ENCODE peak calls at places on chromosomes 3 and 15, in five cellular contexts. G is effector memory CD4-positive, alpha-beta T cell; U is lower lobe of right lung; O is esophagus muscularis mucosa; T is OCI-LY7. M is an unnamed sample.

GRCh38 chr15:77036537-77037474 is 34.1 kb downstream of the TSPAN3 start:
- DNase-seq in G (no peak), O (no peak), T (no peak), U (peak; percentile 41), M (no peak)

GRCh38 chr3:138940446-138940845 is 6.5 kb downstream of the FOXL2 start:
- DNase-seq in T (no peak), O (no peak), U (no peak), G (no peak), M (no peak)

GRCh38 chr3:120177907-120178306 is 83.7 kb upstream of the GSK3B start:
- DNase-seq in O (peak; percentile 70), G (no peak), T (no peak), U (no peak), M (no peak)

GRCh38 chr15:98776607-98777281 is 128.4 kb downstream of the IGF1R start:
- DNase-seq in G (no peak), O (no peak), T (no peak), U (peak; percentile 66), M (no peak)

GRCh38 chr3:40869939-40870338 is 329.4 kb upstream of the CTNNB1 start:
- DNase-seq in U (no peak), O (no peak), T (no peak), G (no peak), M (no peak)

GRCh38 chr3:149532463-149533180 is 58.1 kb downstream of the TM4SF4 start:
- DNase-seq in T (no peak), G (no peak), O (no peak), U (no peak), M (no peak)

GRCh38 chr15:25717116-25717755 is 145.9 kb downstream of the ATP10A start:
- DNase-seq in U (no peak), O (no peak), T (no peak), G (no peak), M (no peak)

GRCh38 chr3:142315083-142315482 is 89.7 kb upstream of the GK5 start:
- DNase-seq in G (no peak), T (no peak), O (no peak), U (no peak), M (no peak)

DNA sequence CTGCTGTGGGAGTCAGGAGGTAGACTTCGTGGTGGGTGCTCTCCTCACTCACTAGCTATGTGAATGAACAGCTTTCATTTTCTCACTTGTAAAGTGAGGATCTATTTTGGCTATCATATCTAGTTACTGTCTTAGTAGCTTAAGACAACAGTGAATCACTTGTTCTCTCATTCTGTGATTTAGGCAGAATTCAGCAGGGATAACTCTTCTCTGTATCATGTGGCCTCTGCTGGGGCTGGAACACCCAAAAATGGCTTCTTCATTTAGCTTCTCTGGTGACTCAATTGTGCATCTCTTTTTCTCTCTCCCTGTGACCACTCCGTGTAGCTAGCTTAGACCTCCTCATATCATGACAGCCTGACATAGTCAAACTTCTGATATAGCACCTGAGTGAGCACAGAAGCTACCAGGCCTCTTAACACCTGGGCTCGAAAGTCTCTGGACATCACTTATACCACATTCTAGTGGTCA is 68.4 kb downstream of the BFSP2 start:
- DNase-seq in O (no peak), G (no peak), T (no peak), U (no peak), M (no peak)
- H3K4me1 ChIP-seq in O (peaks cover 5% of the 10 kb centered on the region), G (peaks cover 4% of the 10 kb centered on the region), T (peaks cover 99% of the 10 kb centered on the region), U (peaks cover 20% of the 10 kb centered on the region), M (peaks cover 9% of the 10 kb centered on the region)

DNA sequence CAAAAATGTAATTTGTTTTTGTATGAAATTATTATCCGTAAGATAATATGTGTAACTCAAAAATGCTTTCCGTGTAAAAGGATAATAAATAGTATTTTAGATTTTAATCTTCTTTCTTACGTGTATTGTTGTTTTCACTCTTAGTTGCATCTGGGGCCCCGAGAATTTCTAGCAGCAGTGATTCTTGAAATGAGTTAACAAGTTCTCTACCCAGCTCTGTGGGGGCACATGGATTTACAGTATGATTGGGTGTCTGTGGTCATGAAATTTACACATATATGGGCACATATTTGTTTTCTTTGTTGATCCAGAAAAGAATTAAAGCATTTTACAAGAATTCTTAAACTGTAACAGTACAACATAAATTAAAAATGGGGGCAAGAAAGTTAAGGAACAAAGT is 145.9 kb upstream of the LRRFIP2 start:
- DNase-seq in O (no peak), T (no peak), G (no peak), U (no peak), M (no peak)
- H3K27ac ChIP-seq in O (no peak overlapping the region), T (no peak overlapping the region), G (no peak overlapping the region), U (no peak overlapping the region), M (no peak overlapping the region)

DNA sequence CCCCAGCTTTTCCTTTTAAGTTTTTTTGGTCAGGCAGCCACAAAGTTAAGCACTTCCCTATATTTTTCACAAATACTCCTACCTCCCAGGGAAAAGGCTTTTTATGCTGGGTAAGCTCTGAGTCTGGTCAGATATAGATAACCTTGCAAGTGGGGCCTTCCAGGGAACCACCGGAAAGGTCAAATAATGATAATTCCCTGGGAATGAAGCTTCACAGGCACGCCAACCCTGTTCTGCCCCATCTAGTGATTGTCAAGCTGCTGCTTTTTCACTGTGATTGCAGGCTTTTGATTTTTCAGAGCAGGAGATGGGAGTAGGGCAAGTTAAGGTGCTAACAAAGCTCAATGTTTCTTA is 121.0 kb downstream of the ZNF609 start:
- DNase-seq in T (no peak), U (no peak), G (no peak), O (no peak), M (no peak)
- H3K9me3 ChIP-seq in T (peaks cover 19% of the 10 kb centered on the region), U (peaks cover 15% of the 10 kb centered on the region), G (no peaks in the 10 kb centered on the region), O (peaks cover 6% of the 10 kb centered on the region), M (peaks cover 10% of the 10 kb centered on the region)

DNA sequence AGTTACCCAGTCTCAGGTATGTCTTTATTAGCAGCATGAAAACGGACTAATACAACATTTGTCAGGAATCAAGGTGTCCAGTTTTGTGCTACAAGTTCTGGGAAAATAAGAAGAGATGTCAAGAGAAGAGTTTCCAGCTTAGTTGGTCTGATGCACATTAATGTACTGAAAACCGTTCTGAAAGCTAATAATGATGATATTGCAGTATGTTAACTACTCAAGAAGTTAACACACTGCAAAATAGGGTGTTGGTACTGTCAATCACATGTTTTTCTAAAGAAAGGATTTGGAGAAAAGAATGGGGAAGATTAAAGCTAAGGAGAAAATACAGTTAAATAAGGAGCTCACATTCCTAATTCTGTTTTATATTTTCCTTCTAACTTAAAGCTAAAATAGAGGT is 67.7 kb downstream of the ATP8B4 start:
- DNase-seq in G (no peak), U (no peak), O (no peak), T (no peak), M (no peak)
- H3K4me1 ChIP-seq in G (no peaks in the 10 kb centered on the region), U (peaks cover 12% of the 10 kb centered on the region), O (peaks cover 23% of the 10 kb centered on the region), T (no peaks in the 10 kb centered on the region), M (no peaks in the 10 kb centered on the region)